ENCODE peak calls at places on chromosomes 7 and 10, in eight cellular contexts. V is Kasumi-1; E is activated T-cell treated with anti-CD3 and anti-CD28 coated beads for 24 hours; Y is activated CD8-positive, alpha-beta T cell treated with anti-CD3 and anti-CD28 coated beads for 36 hours; X is endothelial cell; B is WTC11; J is GM23248; D is ACHN. O is an unnamed sample.

GRCh38 chr10:71998119-71998839 is 34.1 kb downstream of the CHST3 start:
- DNase-seq in X (no peak), Y (no peak), D (peak; percentile 54), J (no peak), E (no peak), V (no peak), B (no peak), O (no peak)

GRCh38 chr10:110764378-110764777 is 107.3 kb upstream of the PDCD4 start:
- DNase-seq in J (peak; percentile 44), V (no peak), E (no peak), X (no peak), Y (no peak), D (peak; percentile 62), B (no peak), O (no peak)

GRCh38 chr10:73782749-73783085 is 869 bp downstream of the CHCHD1 start:
- DNase-seq in Y (no peak), X (no peak), E (no peak), V (no peak), D (no peak), B (no peak), J (no peak), O (no peak)

GRCh38 chr10:130809181-130809580 is 502.3 kb downstream of the TCERG1L start:
- DNase-seq in E (no peak), X (no peak), Y (no peak), J (no peak), V (no peak), D (no peak), B (no peak), O (no peak)

GRCh38 chr10:70672993-70673928 is 955 bp downstream of the ADAMTS14 start:
- DNase-seq in J (peak; percentile 95), Y (no peak), D (peak; percentile 49), X (no peak), V (no peak), B (no peak), E (no peak), O (peak; percentile 91)

GRCh38 chr7:139976055-139976837 is 86.5 kb downstream of the PARP12 start:
- DNase-seq in Y (no peak), D (no peak), B (no peak), X (no peak), V (no peak), J (no peak), E (no peak), O (no peak)

GRCh38 chr10:15146366-15146765 is 22.1 kb downstream of the NMT2 start:
- DNase-seq in X (no peak), B (peak; percentile 24), Y (no peak), V (no peak), D (no peak), E (no peak), J (no peak), O (no peak)

GRCh38 chr10:69278446-69278963 is at the start of gene HK1:
- DNase-seq in X (no peak), E (no peak), B (no peak), D (no peak), Y (no peak), J (peak; percentile 0), V (no peak), O (no peak)

GRCh38 chr10:100637785-100638184 is 102.0 kb downstream of the HIF1AN start:
- DNase-seq in Y (peak; percentile 46), E (no peak), J (peak; percentile 34), X (peak; percentile 83), V (peak; percentile 37), D (peak; percentile 51), B (peak; percentile 87), O (peak; percentile 11)

GRCh38 chr7:12643644-12644043 is 43.8 kb upstream of the ARL4A start:
- DNase-seq in B (no peak), Y (no peak), X (no peak), V (peak; percentile 31), D (no peak), E (no peak), J (no peak), O (no peak)

GRCh38 chr7:41336981-41337380 is 365.9 kb downstream of the INHBA start:
- DNase-seq in D (no peak), E (no peak), Y (no peak), X (no peak), V (no peak), J (peak; percentile 25), B (no peak), O (no peak)

GRCh38 chr7:117402109-117402508 is 25.2 kb downstream of the ASZ1 start:
- DNase-seq in X (no peak), E (no peak), Y (no peak), J (no peak), D (no peak), V (no peak), B (no peak), O (no peak)

GRCh38 chr7:40133561-40134427 is 628 bp downstream of the MPLKIP start:
- DNase-seq in D (peak; percentile 49), B (peak; percentile 67), J (peak; percentile 57), V (peak; percentile 62), Y (peak; percentile 16), X (peak; percentile 45), E (no peak), O (peak; percentile 39)

GRCh38 chr7:14908697-14909096 is 6.1 kb upstream of the DGKB start:
- DNase-seq in E (no peak), B (no peak), D (no peak), V (no peak), Y (no peak), X (no peak), J (no peak), O (no peak)

GRCh38 chr7:15602236-15602635 is 40.4 kb upstream of the AGMO start:
- DNase-seq in B (no peak), Y (no peak), E (no peak), D (peak; percentile 11), V (no peak), J (no peak), X (no peak), O (no peak)

GRCh38 chr7:142030294-142030693 is 34.6 kb downstream of the MGAM start:
- DNase-seq in E (no peak), X (no peak), V (peak; percentile 55), J (peak; percentile 65), B (no peak), Y (no peak), D (peak; percentile 36), O (peak; percentile 22)

GRCh38 chr10:60389413-60390009 is at the start of gene ANK3:
- DNase-seq in X (no peak), B (no peak), Y (no peak), D (no peak), E (no peak), J (no peak), V (no peak), O (no peak)

GRCh38 chr10:73854310-73854709 is 20.0 kb downstream of the CAMK2G start:
- DNase-seq in V (no peak), E (no peak), X (no peak), D (no peak), J (no peak), Y (no peak), B (no peak), O (no peak)

GRCh38 chr7:64656489-64656888 is 9.4 kb upstream of the ZNF107 start:
- DNase-seq in Y (no peak), J (no peak), B (no peak), E (no peak), V (no peak), D (no peak), X (no peak), O (no peak)

GRCh38 chr10:12540341-12540781 is 191.0 kb downstream of the CAMK1D start:
- DNase-seq in D (no peak), E (no peak), X (no peak), V (no peak), Y (no peak), J (peak; percentile 5), B (no peak), O (no peak)

GRCh38 chr10:80471715-80472233 is 17.7 kb downstream of the TSPAN14 start:
- DNase-seq in Y (peak; percentile 79), V (no peak), J (no peak), X (no peak), D (peak; percentile 41), B (no peak), E (peak; percentile 48), O (no peak)

GRCh38 chr7:135714534-135715009 is 13.4 kb downstream of the SLC13A4 start:
- DNase-seq in Y (no peak), V (no peak), X (no peak), J (peak; percentile 90), B (peak; percentile 34), D (peak; percentile 90), E (no peak), O (peak; percentile 92)

GRCh38 chr10:26468291-26468690 is 30.1 kb downstream of the APBB1IP start:
- DNase-seq in E (no peak), V (no peak), X (no peak), B (no peak), D (peak; percentile 92), Y (no peak), J (peak; percentile 52), O (no peak)

GRCh38 chr7:7639847-7640220 is 718 bp upstream of the UMAD1 start:
- DNase-seq in J (peak; percentile 64), E (peak; percentile 51), V (peak; percentile 18), X (no peak), Y (peak; percentile 71), B (no peak), D (peak; percentile 55), O (peak; percentile 41)

GRCh38 chr7:112266141-112266540 is 59.6 kb downstream of the ZNF277 start:
- DNase-seq in B (no peak), Y (no peak), V (no peak), E (no peak), D (no peak), X (no peak), J (no peak), O (no peak)

GRCh38 chr10:70509376-70509775 is 30.8 kb downstream of the PALD1 start:
- DNase-seq in D (no peak), B (no peak), E (no peak), X (no peak), V (no peak), Y (no peak), J (no peak), O (no peak)

GRCh38 chr7:154879629-154880028 is 123.3 kb downstream of the PAXIP1 start:
- DNase-seq in J (no peak), B (no peak), V (no peak), E (no peak), X (no peak), Y (no peak), D (no peak), O (no peak)

GRCh38 chr7:97006146-97006950 is 995 bp downstream of the DLX6 start:
- DNase-seq in X (peak; percentile 66), J (peak; percentile 53), Y (peak; percentile 49), V (peak; percentile 7), E (no peak), D (peak; percentile 13), B (peak; percentile 76), O (peak; percentile 44)

GRCh38 chr7:5237286-5237685 is 45.5 kb upstream of the SLC29A4 start:
- DNase-seq in V (peak; percentile 12), Y (no peak), X (no peak), D (no peak), J (peak; percentile 71), B (no peak), E (no peak), O (peak; percentile 16)

GRCh38 chr7:23472974-23473847 is 2.9 kb upstream of the IGF2BP3 start:
- DNase-seq in B (no peak), V (peak; percentile 65), J (no peak), Y (no peak), D (peak; percentile 35), E (no peak), X (peak; percentile 30), O (peak; percentile 29)

GRCh38 chr10:118459642-118460193 is 117.6 kb upstream of the FAM204A start:
- DNase-seq in J (peak; percentile 78), D (peak; percentile 74), B (peak; percentile 69), V (peak; percentile 80), X (peak; percentile 74), Y (peak; percentile 72), E (peak; percentile 42), O (peak; percentile 61)

GRCh38 chr7:157139142-157140117 is 704 bp downstream of the UBE3C start:
- DNase-seq in Y (peak; percentile 66), V (no peak), B (peak; percentile 52), E (peak; percentile 5), X (peak; percentile 63), D (peak; percentile 68), J (peak; percentile 80), O (peak; percentile 15)

GRCh38 chr10:103739039-103739764 is 116.2 kb downstream of the SH3PXD2A start:
- DNase-seq in V (no peak), E (no peak), Y (no peak), B (no peak), J (peak; percentile 95), X (no peak), D (peak; percentile 94), O (peak; percentile 95)

O was measured in LHCN-M2.